ENCODE peak calls at places on chromosome 1, in nine cellular contexts. H, S, F, B, P, W, X, U and V are unnamed samples.

GRCh38 chr1:221667504-221667903 is 74.4 kb downstream of the DUSP10 start:
- DNase-seq in F (no peak), U (peak; percentile 68), B (no peak), H (no peak), P (no peak), X (peak; percentile 59), W (peak; percentile 70), S (no peak), V (no peak)

GRCh38 chr1:101003012-101003650 is 22.5 kb downstream of the DPH5 start:
- DNase-seq in B (no peak), F (no peak), U (no peak), X (no peak), S (no peak), P (no peak), H (no peak), W (no peak), V (no peak)

GRCh38 chr1:160154790-160155189 is 3.4 kb downstream of the ATP1A4 start:
- DNase-seq in H (no peak), U (no peak), B (no peak), P (no peak), F (no peak), X (no peak), S (no peak), W (no peak), V (no peak)

GRCh38 chr1:39776886-39777683 is 5.9 kb upstream of the OXCT2 start:
- DNase-seq in B (no peak), W (no peak), F (no peak), H (no peak), P (no peak), X (no peak), S (no peak), U (no peak), V (no peak)

GRCh38 chr1:38041941-38042834 is 4.4 kb downstream of the POU3F1 start:
- DNase-seq in H (no peak), B (no peak), W (no peak), X (no peak), P (no peak), S (no peak), F (no peak), U (no peak), V (no peak)

GRCh38 chr1:171486048-171486519 is 754 bp downstream of the PRRC2C start:
- DNase-seq in P (no peak), X (peak; percentile 66), F (peak; percentile 41), W (peak; percentile 86), U (peak; percentile 39), H (no peak), S (peak; percentile 80), B (no peak), V (peak; percentile 31)

GRCh38 chr1:2279210-2279639 is 51.1 kb downstream of the SKI start:
- DNase-seq in X (peak; percentile 94), S (peak; percentile 95), B (no peak), P (peak; percentile 88), U (peak; percentile 72), W (peak; percentile 98), H (peak; percentile 76), F (peak; percentile 72), V (no peak)

GRCh38 chr1:198364471-198364870 is 176.0 kb downstream of the ATP6V1G3 start:
- DNase-seq in H (no peak), U (no peak), B (no peak), F (no peak), P (no peak), W (no peak), S (no peak), X (no peak), V (no peak)

GRCh38 chr1:19032701-19033515 is 76.4 kb upstream of the IFFO2 start:
- DNase-seq in F (no peak), B (no peak), X (no peak), W (no peak), P (no peak), S (peak; percentile 54), H (no peak), U (no peak), V (no peak)

GRCh38 chr1:10901091-10901893 is 104.8 kb upstream of the CASZ1 start:
- DNase-seq in U (no peak), P (no peak), H (peak; percentile 42), X (no peak), W (peak; percentile 37), F (no peak), S (peak; percentile 75), B (peak; percentile 68), V (no peak)

GRCh38 chr1:239676522-239677273 is 290.3 kb downstream of the CHRM3 start:
- DNase-seq in H (no peak), X (no peak), U (no peak), F (no peak), W (no peak), P (no peak), B (no peak), S (no peak), V (no peak)

GRCh38 chr1:172401907-172402306 is 18.6 kb upstream of the C1orf105 start:
- DNase-seq in W (no peak), U (no peak), H (no peak), F (no peak), S (peak; percentile 67), X (no peak), P (no peak), B (no peak), V (no peak)

GRCh38 chr1:37477946-37478345 is 3.6 kb downstream of the ZC3H12A start:
- DNase-seq in H (no peak), W (no peak), P (no peak), B (no peak), F (no peak), X (no peak), S (peak; percentile 51), U (no peak), V (no peak)

DNA sequence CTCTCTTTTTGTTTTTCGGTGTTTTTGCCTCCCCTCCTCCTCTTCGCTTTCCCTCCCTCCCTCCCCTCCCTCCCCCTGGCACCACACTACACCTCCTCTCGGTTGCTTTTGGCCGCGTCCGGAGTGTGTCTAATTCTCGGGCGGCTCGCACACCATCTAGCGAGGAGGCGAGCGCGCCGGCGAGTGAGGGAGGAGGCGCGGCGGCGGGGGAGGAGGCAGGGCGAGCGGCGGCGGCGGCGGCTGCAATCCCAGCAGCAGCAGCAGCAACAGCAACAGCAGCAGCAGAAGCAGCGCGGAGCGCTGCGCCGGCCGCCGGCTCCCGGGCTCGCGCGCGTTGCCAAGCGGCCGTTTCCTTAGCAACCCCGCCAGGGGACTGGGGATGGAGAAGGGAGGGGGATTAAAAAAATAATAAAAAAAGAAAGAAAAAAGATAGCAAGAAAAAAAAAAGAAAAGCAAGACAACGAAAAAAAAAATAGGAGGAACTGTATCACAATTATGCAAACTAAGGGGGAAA is 408 bp upstream of the NEGR1 start:
- DNase-seq in H (peak; percentile 92), F (peak; percentile 83), P (peak; percentile 82), B (peak; percentile 69), X (peak; percentile 97), S (peak; percentile 93), W (peak; percentile 94), U (peak; percentile 92), V (peak; percentile 51)
- TF ChIP-seq CTCF in H (no peak), F (no peak), P (peak; percentile 18), B (no peak), X (no peak), S (no peak), W (no peak), U (peak; percentile 21), V (no peak)

GRCh38 chr1:154856049-154856448 is 14.0 kb downstream of the KCNN3 start:
- DNase-seq in U (no peak), P (no peak), X (no peak), S (no peak), W (no peak), H (peak; percentile 65), B (no peak), F (no peak), V (no peak)
- TF ChIP-seq CTCF in U (no peak), P (no peak), X (no peak), S (peak; percentile 32), W (no peak), H (no peak), B (no peak), F (no peak), V (no peak)

GRCh38 chr1:156128749-156129682 is 14.5 kb downstream of the LMNA start:
- DNase-seq in F (no peak), H (peak; percentile 69), X (peak; percentile 93), B (no peak), U (no peak), P (peak; percentile 84), S (no peak), W (peak; percentile 93), V (no peak)

GRCh38 chr1:156123356-156124196 is 9.1 kb downstream of the LMNA start:
- DNase-seq in F (peak; percentile 95), P (peak; percentile 95), B (peak; percentile 73), H (peak; percentile 98), U (peak; percentile 97), S (peak; percentile 96), W (peak; percentile 97), X (peak; percentile 97), V (peak; percentile 80)

GRCh38 chr1:156126701-156127534 is 12.4 kb downstream of the LMNA start:
- DNase-seq in B (no peak), W (peak; percentile 97), X (peak; percentile 97), S (no peak), U (peak; percentile 92), H (peak; percentile 73), F (peak; percentile 78), P (peak; percentile 56), V (no peak)

GRCh38 chr1:156124557-156125483 is 10.3 kb downstream of the LMNA start:
- DNase-seq in F (no peak), P (peak; percentile 56), B (no peak), X (peak; percentile 74), W (peak; percentile 29), H (peak; percentile 74), S (peak; percentile 70), U (no peak), V (no peak)

DNA sequence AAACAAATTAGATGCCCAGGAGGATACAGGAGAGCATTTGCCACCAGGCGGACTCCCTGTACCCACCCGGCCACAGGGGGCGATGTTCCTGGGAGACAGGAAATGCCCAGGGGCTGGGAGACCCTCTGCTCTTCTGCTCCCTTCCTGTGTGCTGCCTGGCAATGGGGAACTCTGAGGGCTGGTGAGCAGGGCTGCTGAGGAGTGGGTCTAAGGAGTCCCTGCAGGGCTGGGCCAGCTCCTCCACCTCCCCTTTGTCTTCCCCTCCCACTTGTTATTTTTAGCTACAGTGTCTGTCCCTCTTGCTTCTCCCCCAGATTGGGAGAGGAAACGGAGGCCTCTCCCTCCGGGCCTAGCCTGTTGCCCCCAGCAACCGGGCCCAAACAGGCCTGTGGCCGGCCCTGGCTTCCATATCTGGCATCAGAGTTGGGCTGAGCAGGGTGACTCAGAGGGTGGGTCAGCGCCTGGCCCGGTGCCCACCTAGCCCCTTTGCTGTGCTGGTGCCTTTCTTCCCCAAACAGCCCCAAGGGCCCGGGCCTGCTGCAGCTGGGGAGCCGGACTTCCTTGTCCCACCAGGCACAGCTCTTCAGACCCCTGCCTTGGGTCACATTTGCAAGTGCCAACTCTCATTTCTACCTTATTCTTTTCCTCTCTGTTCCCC is 11.7 kb downstream of the LMNA start:
- DNase-seq in S (peak; percentile 91), H (peak; percentile 94), F (peak; percentile 90), P (peak; percentile 92), W (peak; percentile 98), X (peak; percentile 97), B (no peak), U (peak; percentile 95), V (peak; percentile 88)
- TF ChIP-seq CTCF in S (peak; percentile 79), H (peak; percentile 27), F (peak; percentile 57), P (peak; percentile 42), W (peak; percentile 59), X (peak; percentile 67), B (peak; percentile 15), U (peak; percentile 78), V (no peak)

DNA sequence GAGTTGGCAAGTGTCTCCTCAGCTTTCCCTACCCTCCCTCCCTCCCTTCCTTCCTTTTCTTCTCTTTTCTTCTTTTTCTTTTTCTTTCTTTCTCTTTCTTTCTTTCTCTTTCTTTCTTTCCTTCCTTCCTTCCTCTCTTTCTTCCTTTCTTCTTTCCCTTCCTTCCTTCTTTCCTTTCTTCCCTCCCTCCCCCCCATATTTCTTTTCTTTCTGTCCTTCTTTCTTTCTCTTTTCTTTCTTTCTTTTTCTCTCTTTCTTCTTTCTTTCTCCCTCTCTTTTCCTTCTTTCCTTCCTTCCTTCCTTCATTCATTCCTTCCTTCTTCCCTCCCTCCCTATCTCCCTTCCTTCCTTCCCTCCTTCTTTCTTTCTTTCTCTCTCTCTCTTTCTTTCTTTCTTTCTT is 18.6 kb upstream of the TTC22 start:
- DNase-seq in F (no peak), X (no peak), H (no peak), W (no peak), U (no peak), B (no peak), S (no peak), P (no peak), V (no peak)
- TF ChIP-seq CTCF in F (no peak), X (no peak), H (no peak), W (no peak), U (no peak), B (no peak), S (no peak), P (no peak), V (no peak)